ENCODE peak calls at places on chromosomes 7 and 10, in six cellular contexts. B, I, R, X, P and D are unnamed samples.

GRCh38 chr10:82211331-82211730 is 336.3 kb downstream of the NRG3 start:
- DNase-seq in X (no peak), I (no peak), B (no peak), R (no peak), P (no peak), D (no peak)

GRCh38 chr10:51269816-51270215 is 195.5 kb downstream of the PRKG1 start:
- DNase-seq in B (no peak), P (no peak), R (no peak), X (no peak), I (no peak), D (no peak)

GRCh38 chr10:129780158-129780557 is 183.9 kb downstream of the EBF3 start:
- DNase-seq in I (no peak), R (no peak), X (no peak), P (no peak), B (no peak), D (no peak)

GRCh38 chr7:44221231-44221791 is 20.5 kb downstream of the YKT6 start:
- DNase-seq in I (no peak), P (no peak), R (no peak), X (no peak), B (peak; percentile 28), D (no peak)

GRCh38 chr7:130622866-130623265 is 45.7 kb downstream of the COPG2 start:
- DNase-seq in I (no peak), X (no peak), R (no peak), P (no peak), B (no peak), D (no peak)

GRCh38 chr10:97574374-97575100 is 2.0 kb downstream of the ANKRD2 start:
- DNase-seq in R (no peak), P (no peak), I (no peak), B (no peak), X (peak; percentile 74), D (peak; percentile 100)

GRCh38 chr10:113558336-113558735 is 5.5 kb downstream of the HABP2 start:
- DNase-seq in I (no peak), R (no peak), X (no peak), P (no peak), B (no peak), D (no peak)

GRCh38 chr7:7333610-7334009 is 151.3 kb downstream of the C1GALT1 start:
- DNase-seq in R (no peak), B (no peak), I (no peak), P (no peak), X (no peak), D (no peak)

GRCh38 chr10:80894339-80894791 is 356.7 kb downstream of the SH2D4B start:
- DNase-seq in I (no peak), X (no peak), B (no peak), R (no peak), P (no peak), D (no peak)

GRCh38 chr7:5343893-5344292 is 61.1 kb downstream of the SLC29A4 start:
- DNase-seq in I (no peak), R (no peak), X (no peak), B (no peak), P (no peak), D (no peak)

GRCh38 chr7:29322023-29322712 is 127.6 kb downstream of the CHN2 start:
- DNase-seq in R (no peak), P (no peak), B (no peak), X (no peak), I (no peak), D (no peak)

GRCh38 chr7:139914861-139915300 is 85.8 kb downstream of the TBXAS1 start:
- DNase-seq in B (no peak), I (no peak), X (no peak), R (no peak), P (no peak), D (no peak)

GRCh38 chr10:22619111-22619510 is 95.3 kb downstream of the PIP4K2A start:
- DNase-seq in I (no peak), B (no peak), X (no peak), R (no peak), P (no peak), D (no peak)

GRCh38 chr7:94335586-94335985 is 59.1 kb upstream of the COL1A2 start:
- DNase-seq in R (no peak), P (no peak), I (no peak), B (no peak), X (no peak), D (no peak)